ENCODE peak calls at places on chromosomes 16 and 17, in seven cellular contexts. A, N, I, H, U, V and C are unnamed samples.

GRCh38 chr17:35160354-35161201 is 13.0 kb downstream of the UNC45B start:
- DNase-seq in A (peak; percentile 71), N (peak; percentile 15), I (no peak), H (no peak), U (no peak), V (no peak), C (no peak)

GRCh38 chr17:65000798-65001197 is 55.7 kb downstream of the GNA13 start:
- DNase-seq in A (no peak), N (no peak), I (no peak), H (no peak), U (no peak), V (no peak), C (no peak)

GRCh38 chr17:13338421-13338820 is 263.3 kb downstream of the HS3ST3A1 start:
- DNase-seq in A (no peak), N (no peak), I (no peak), H (no peak), U (no peak), V (no peak), C (no peak)

GRCh38 chr16:84689126-84689525 is 10.7 kb upstream of the USP10 start:
- DNase-seq in A (no peak), N (no peak), I (no peak), H (peak; percentile 44), U (no peak), V (no peak), C (no peak)

GRCh38 chr17:29726721-29727252 is 104.1 kb upstream of the CORO6 start:
- DNase-seq in A (peak; percentile 24), N (no peak), I (peak; percentile 55), H (no peak), U (no peak), V (no peak), C (no peak)

GRCh38 chr17:40443196-40443987 is at the start of gene IGFBP4:
- DNase-seq in A (peak; percentile 54), N (peak; percentile 94), I (peak; percentile 55), H (peak; percentile 94), U (no peak), V (peak; percentile 86), C (peak; percentile 95)

GRCh38 chr16:71540-72341 is 690 bp downstream of the RHBDF1 start:
- DNase-seq in A (no peak), N (peak; percentile 89), I (no peak), H (peak; percentile 93), U (no peak), V (peak; percentile 62), C (peak; percentile 78)

GRCh38 chr17:42016411-42016831 is 818 bp downstream of the DNAJC7 start:
- DNase-seq in A (no peak), N (no peak), I (peak; percentile 68), H (no peak), U (no peak), V (no peak), C (no peak)

GRCh38 chr17:67520282-67520906 is 143.3 kb downstream of the PITPNC1 start:
- DNase-seq in A (no peak), N (no peak), I (no peak), H (peak; percentile 87), U (no peak), V (no peak), C (no peak)

GRCh38 chr17:47687328-47687690 is 6.7 kb upstream of the TBKBP1 start:
- DNase-seq in A (no peak), N (no peak), I (no peak), H (no peak), U (no peak), V (no peak), C (no peak)

GRCh38 chr17:30000755-30001257 is 59.4 kb downstream of the EFCAB5 start:
- DNase-seq in A (no peak), N (no peak), I (no peak), H (no peak), U (no peak), V (no peak), C (no peak)

GRCh38 chr17:5975651-5976050 is 94.5 kb upstream of the WSCD1 start:
- DNase-seq in A (no peak), N (no peak), I (no peak), H (no peak), U (no peak), V (no peak), C (no peak)

GRCh38 chr17:18129041-18129502 is 20.5 kb downstream of the MYO15A start:
- DNase-seq in A (no peak), N (no peak), I (no peak), H (no peak), U (no peak), V (no peak), C (peak; percentile 19)

GRCh38 chr16:12681653-12682052 is 122.0 kb downstream of the CPPED1 start:
- DNase-seq in A (no peak), N (no peak), I (no peak), H (no peak), U (no peak), V (peak; percentile 16), C (no peak)

GRCh38 chr17:80319999-80320344 is 59.3 kb downstream of the RNF213 start:
- DNase-seq in A (no peak), N (no peak), I (no peak), H (no peak), U (no peak), V (no peak), C (no peak)

GRCh38 chr17:48025904-48026502 is 11.6 kb downstream of the COPZ2 start:
- DNase-seq in A (no peak), N (no peak), I (no peak), H (no peak), U (no peak), V (no peak), C (peak; percentile 58)

GRCh38 chr17:82872591-82873520 is 33.0 kb upstream of the ZNF750 start:
- DNase-seq in A (no peak), N (peak; percentile 59), I (no peak), H (peak; percentile 59), U (no peak), V (no peak), C (no peak)

GRCh38 chr17:17239832-17240231 is 2.9 kb upstream of the FLCN start:
- DNase-seq in A (no peak), N (no peak), I (no peak), H (no peak), U (no peak), V (no peak), C (no peak)

GRCh38 chr16:4982056-4982867 is 24.1 kb downstream of the SEC14L5 start:
- DNase-seq in A (no peak), N (no peak), I (peak; percentile 22), H (no peak), U (no peak), V (peak; percentile 69), C (peak; percentile 77)

GRCh38 chr16:11565665-11566064 is 21.1 kb downstream of the LITAF start:
- DNase-seq in A (no peak), N (peak; percentile 31), I (no peak), H (no peak), U (no peak), V (no peak), C (no peak)

GRCh38 chr17:8841844-8842243 is 25.6 kb downstream of the PIK3R6 start:
- DNase-seq in A (no peak), N (no peak), I (no peak), H (peak; percentile 4), U (no peak), V (no peak), C (no peak)

DNA sequence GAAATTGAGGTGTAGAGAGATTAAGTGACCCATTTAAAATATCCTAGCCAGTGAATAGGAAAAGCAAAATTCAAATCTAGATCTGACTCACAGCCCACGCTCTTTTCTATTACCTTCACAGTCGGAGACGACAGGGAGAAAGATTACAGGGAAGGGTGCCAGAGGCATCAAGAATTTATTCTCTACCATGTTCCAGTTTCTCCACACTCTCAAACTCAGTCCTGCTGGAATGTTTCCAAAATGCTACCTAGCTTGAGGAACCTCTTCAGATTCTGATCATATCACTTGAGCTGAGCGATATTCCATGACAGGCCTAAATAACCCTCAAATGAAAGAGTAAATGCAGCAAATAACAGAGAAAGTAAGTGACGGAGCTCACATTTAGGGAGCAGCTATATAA is 5.4 kb upstream of the PSMD7 start:
- DNase-seq in A (no peak), N (no peak), I (no peak), H (no peak), U (no peak), V (no peak), C (no peak)
- H3K4me1 ChIP-seq in A (peaks cover 10% of the 10 kb centered on the region), N (no peaks in the 10 kb centered on the region), I (peaks cover 21% of the 10 kb centered on the region), H (no peaks in the 10 kb centered on the region), U (no peaks in the 10 kb centered on the region), V (peaks cover 12% of the 10 kb centered on the region), C (no peaks in the 10 kb centered on the region)

GRCh38 chr16:21667575-21667974 is 3.8 kb downstream of the OTOA start:
- DNase-seq in A (no peak), N (no peak), I (no peak), H (no peak), U (no peak), V (no peak), C (no peak)
- H3K4me3 ChIP-seq in A (no peak overlapping the region), N (no peak overlapping the region), I (no peak overlapping the region), H (no peak overlapping the region), U (no peak overlapping the region), V (no peak overlapping the region), C (no peak overlapping the region)

GRCh38 chr17:348692-349425 is 3.7 kb downstream of the RPH3AL start:
- DNase-seq in A (no peak), N (peak; percentile 61), I (no peak), H (peak; percentile 86), U (no peak), V (no peak), C (no peak)
- H3K4me1 ChIP-seq in A (no peaks in the 10 kb centered on the region), N (no peaks in the 10 kb centered on the region), I (no peaks in the 10 kb centered on the region), H (peaks cover 12% of the 10 kb centered on the region), U (peaks cover 6% of the 10 kb centered on the region), V (peaks cover 59% of the 10 kb centered on the region), C (peaks cover 15% of the 10 kb centered on the region)

GRCh38 chr17:38430316-38430715 is 2.1 kb downstream of the ARHGAP23 start:
- DNase-seq in A (no peak), N (no peak), I (no peak), H (no peak), U (no peak), V (no peak), C (no peak)
- H3K4me3 ChIP-seq in A (no peak overlapping the region), N (no peak overlapping the region), I (no peak overlapping the region), H (no peak overlapping the region), U (no peak overlapping the region), V (no peak overlapping the region), C (no peak overlapping the region)

DNA sequence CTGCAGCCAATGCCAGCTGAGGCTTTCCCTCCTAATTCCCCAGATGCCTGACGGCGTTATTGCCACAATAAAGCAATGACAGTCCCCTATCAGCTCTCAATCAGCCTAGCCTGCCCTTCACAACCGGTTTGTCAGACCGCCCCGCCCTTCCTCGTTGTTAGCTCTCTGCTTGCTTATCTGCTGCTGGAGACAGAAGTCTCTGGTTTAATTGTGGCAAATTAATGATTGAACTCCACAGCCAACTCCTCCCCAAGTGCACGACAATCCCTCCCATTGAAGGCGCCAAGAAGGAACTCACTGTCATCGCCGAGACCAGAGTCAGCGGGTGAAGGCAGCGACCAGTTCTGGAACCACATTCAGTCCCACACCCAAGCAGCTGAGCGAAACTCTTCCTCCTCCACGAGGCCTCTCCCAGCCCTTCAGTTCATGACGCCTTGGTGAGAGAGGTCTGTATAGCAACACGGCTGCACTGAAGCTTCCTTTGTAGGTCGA is 474.4 kb downstream of the SLC39A11 start:
- DNase-seq in A (no peak), N (no peak), I (no peak), H (no peak), U (no peak), V (no peak), C (peak; percentile 65)
- H3K4me1 ChIP-seq in A (peaks cover 5% of the 10 kb centered on the region), N (no peaks in the 10 kb centered on the region), I (no peaks in the 10 kb centered on the region), H (no peaks in the 10 kb centered on the region), U (peaks cover 49% of the 10 kb centered on the region), V (no peaks in the 10 kb centered on the region), C (no peaks in the 10 kb centered on the region)

DNA sequence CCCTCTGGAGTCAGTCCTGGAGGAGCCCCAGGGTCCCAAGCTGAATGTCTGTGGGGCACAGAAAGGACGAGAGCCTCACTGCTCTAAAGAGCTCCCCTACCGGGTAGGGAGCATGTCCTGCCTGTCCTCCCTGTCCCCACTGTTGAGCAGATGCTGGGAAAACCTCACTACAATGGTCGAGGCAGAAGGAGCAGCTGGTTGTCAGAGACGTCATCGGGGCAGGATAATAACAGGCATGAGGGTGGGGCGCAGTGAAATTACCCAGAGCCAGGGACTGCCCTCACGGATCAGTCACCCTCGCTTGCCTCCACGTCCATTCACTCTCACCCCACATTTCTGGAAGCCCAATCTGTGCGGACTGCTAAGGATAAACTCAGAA is 538 bp downstream of the TM4SF5 start:
- DNase-seq in A (no peak), N (peak; percentile 53), I (no peak), H (no peak), U (no peak), V (no peak), C (no peak)
- H3K4me3 ChIP-seq in A (no peak overlapping the region), N (no peak overlapping the region), I (no peak overlapping the region), H (no peak overlapping the region), U (no peak overlapping the region), V (no peak overlapping the region), C (no peak overlapping the region)